ENCODE peak calls at places on chromosomes 6 and 20, in six cellular contexts. W is GM23248, N is DND-41, S is HCT116, O is GM12878, D is mesendoderm. X is an unnamed sample.
A peak's percentile ranks its signal among the peaks of the same experiment; 100 is the strongest.

GRCh38 chr6:85362652-85363310 is 87.1 kb upstream of the NT5E start:
- DNase-seq in W (peak; percentile 50), N (no peak), S (no peak), O (no peak), D (no peak), X (no peak)

GRCh38 chr6:118350881-118351430 is 197.1 kb upstream of the PLN start:
- DNase-seq in W (peak; percentile 32), N (no peak), S (no peak), O (no peak), D (no peak), X (no peak)

GRCh38 chr6:501891-502601 is 110.5 kb downstream of the IRF4 start:
- DNase-seq in W (no peak), N (peak; percentile 51), S (no peak), O (no peak), D (peak; percentile 8), X (no peak)

GRCh38 chr6:170147056-170147787 is 143.7 kb downstream of the DLL1 start:
- DNase-seq in W (peak; percentile 52), N (no peak), S (no peak), O (no peak), D (no peak), X (peak; percentile 74)

GRCh38 chr6:55543633-55544309 is 35.2 kb downstream of the HMGCLL1 start:
- DNase-seq in W (no peak), N (no peak), S (no peak), O (no peak), D (peak; percentile 63), X (no peak)

GRCh38 chr20:29689411-29690225 is 1567.8 kb upstream of the DEFB115 start:
- DNase-seq in W (peak; percentile 42), N (peak; percentile 84), S (no peak), O (no peak), D (no peak), X (peak; percentile 69)

GRCh38 chr6:166494757-166495486 is 91.6 kb downstream of the RAMACL start:
- DNase-seq in W (no peak), N (no peak), S (no peak), O (no peak), D (peak; percentile 15), X (no peak)

GRCh38 chr6:131314838-131315237 is 179.6 kb downstream of the AKAP7 start:
- DNase-seq in W (no peak), N (no peak), S (no peak), O (no peak), D (no peak), X (no peak)

GRCh38 chr20:52179331-52180166 is 12.0 kb downstream of the ZFP64 start:
- DNase-seq in W (no peak), N (no peak), S (no peak), O (peak; percentile 94), D (no peak), X (no peak)

GRCh38 chr6:70685494-70686180 is 18.0 kb downstream of the SMAP1 start:
- DNase-seq in W (no peak), N (no peak), S (no peak), O (no peak), D (no peak), X (no peak)

GRCh38 chr6:6758915-6759654 is 170.6 kb downstream of the LY86 start:
- DNase-seq in W (peak; percentile 42), N (peak; percentile 38), S (peak; percentile 32), O (peak; percentile 13), D (peak; percentile 94), X (no peak)

GRCh38 chr6:27025351-27025750 is 222.2 kb upstream of the PRSS16 start:
- DNase-seq in W (peak; percentile 5), N (no peak), S (no peak), O (no peak), D (no peak), X (no peak)

GRCh38 chr20:46999821-47000465 is 105.3 kb downstream of the EYA2 start:
- DNase-seq in W (no peak), N (no peak), S (no peak), O (no peak), D (no peak), X (no peak)

GRCh38 chr6:6891949-6892461 is 215.8 kb upstream of the RREB1 start:
- DNase-seq in W (peak; percentile 40), N (no peak), S (no peak), O (no peak), D (no peak), X (no peak)

GRCh38 chr20:621115-621756 is 11.1 kb upstream of the TCF15 start:
- DNase-seq in W (peak; percentile 81), N (no peak), S (no peak), O (no peak), D (peak; percentile 86), X (no peak)

GRCh38 chr20:40702504-40702903 is 13.5 kb upstream of the MAFB start:
- DNase-seq in W (peak; percentile 32), N (no peak), S (no peak), O (no peak), D (peak; percentile 34), X (no peak)

GRCh38 chr6:149363154-149363553 is 36.9 kb upstream of the SUMO4 start:
- DNase-seq in W (no peak), N (no peak), S (peak; percentile 24), O (no peak), D (peak; percentile 49), X (no peak)

GRCh38 chr6:39530201-39530759 is 194.9 kb downstream of the KIF6 start:
- DNase-seq in W (peak; percentile 84), N (no peak), S (no peak), O (peak; percentile 94), D (peak; percentile 85), X (no peak)

GRCh38 chr6:109483744-109484075 is 691 bp upstream of the ZBTB24 start:
- DNase-seq in W (no peak), N (no peak), S (peak; percentile 6), O (no peak), D (no peak), X (no peak)
- H3K9ac ChIP-seq in W (peak overlapping the region; percentile 52), N (peak overlapping the region; percentile 31), S (peak overlapping the region; percentile 36), O (no peak overlapping the region), D (peak overlapping the region; percentile 16), X (no peak overlapping the region)

DNA sequence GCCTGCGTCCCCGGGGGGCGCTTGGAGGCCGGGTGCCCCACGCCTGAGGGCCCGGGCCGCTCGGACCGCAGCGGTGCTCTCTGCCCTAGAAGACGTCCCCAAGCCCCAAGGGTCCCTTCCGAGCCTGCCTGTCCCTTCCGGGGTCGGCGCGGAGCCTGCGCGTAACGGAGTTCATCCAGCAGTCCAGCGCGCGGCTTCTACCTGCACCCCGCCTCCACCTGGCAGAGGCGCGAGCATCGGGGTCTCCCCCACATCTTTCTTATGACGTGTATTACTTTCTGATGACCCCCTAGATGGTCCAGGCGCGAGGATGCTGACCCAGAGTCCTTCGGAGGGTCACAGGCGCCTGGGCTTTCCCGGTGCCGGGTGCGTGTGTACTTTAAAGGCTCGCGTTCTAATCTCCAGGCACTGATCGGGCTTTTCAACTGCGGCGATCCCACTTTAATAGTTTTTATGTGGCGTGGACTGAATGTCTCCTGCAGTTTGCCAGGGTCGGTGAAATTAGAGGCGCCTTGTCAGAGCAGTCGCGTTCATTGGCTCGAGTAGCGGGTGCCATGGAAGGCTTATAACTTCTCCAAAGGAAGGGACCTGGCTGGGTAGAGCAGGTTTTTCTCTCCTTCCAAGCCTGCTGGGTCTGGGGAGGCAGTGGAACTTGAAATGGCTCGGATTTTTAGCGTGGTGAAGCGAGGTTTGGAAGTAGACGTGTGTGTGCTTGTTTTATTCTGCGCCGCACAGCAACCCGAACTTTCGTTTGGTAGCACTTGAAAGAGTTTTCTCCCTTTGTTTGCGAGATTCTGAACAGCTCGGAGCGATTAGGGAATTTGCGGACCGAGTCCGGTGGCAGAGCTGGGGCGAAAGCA is 974 bp downstream of the EYA4 start:
- DNase-seq in W (peak; percentile 19), N (no peak), S (no peak), O (no peak), D (peak; percentile 62), X (peak; percentile 81)
- H3K9ac ChIP-seq in W (no peak overlapping the region), N (no peak overlapping the region), S (no peak overlapping the region), O (no peak overlapping the region), D (peak overlapping the region; percentile 22), X (no peak overlapping the region)

GRCh38 chr6:31208506-31208905 is 38.0 kb upstream of the POU5F1 start:
- DNase-seq in W (no peak), N (no peak), S (no peak), O (no peak), D (no peak), X (no peak)
- H3K9ac ChIP-seq in W (no peak overlapping the region), N (no peak overlapping the region), S (no peak overlapping the region), O (no peak overlapping the region), D (no peak overlapping the region), X (no peak overlapping the region)

GRCh38 chr20:36238153-36238552 is 1.9 kb downstream of the AAR2 start:
- DNase-seq in W (peak; percentile 23), N (no peak), S (no peak), O (no peak), D (no peak), X (no peak)
- H3K9ac ChIP-seq in W (peak overlapping the region; percentile 0), N (no peak overlapping the region), S (no peak overlapping the region), O (no peak overlapping the region), D (no peak overlapping the region), X (no peak overlapping the region)

GRCh38 chr6:56900784-56901183 is 54.1 kb upstream of the BEND6 start:
- DNase-seq in W (no peak), N (no peak), S (no peak), O (no peak), D (no peak), X (no peak)

GRCh38 chr6:56904068-56904467 is 50.8 kb upstream of the BEND6 start:
- DNase-seq in W (no peak), N (no peak), S (no peak), O (no peak), D (no peak), X (no peak)

GRCh38 chr6:56905378-56905777 is 49.5 kb upstream of the BEND6 start:
- DNase-seq in W (no peak), N (no peak), S (no peak), O (no peak), D (no peak), X (no peak)

GRCh38 chr6:56899753-56900152 is 55.2 kb upstream of the BEND6 start:
- DNase-seq in W (no peak), N (no peak), S (no peak), O (no peak), D (no peak), X (no peak)

DNA sequence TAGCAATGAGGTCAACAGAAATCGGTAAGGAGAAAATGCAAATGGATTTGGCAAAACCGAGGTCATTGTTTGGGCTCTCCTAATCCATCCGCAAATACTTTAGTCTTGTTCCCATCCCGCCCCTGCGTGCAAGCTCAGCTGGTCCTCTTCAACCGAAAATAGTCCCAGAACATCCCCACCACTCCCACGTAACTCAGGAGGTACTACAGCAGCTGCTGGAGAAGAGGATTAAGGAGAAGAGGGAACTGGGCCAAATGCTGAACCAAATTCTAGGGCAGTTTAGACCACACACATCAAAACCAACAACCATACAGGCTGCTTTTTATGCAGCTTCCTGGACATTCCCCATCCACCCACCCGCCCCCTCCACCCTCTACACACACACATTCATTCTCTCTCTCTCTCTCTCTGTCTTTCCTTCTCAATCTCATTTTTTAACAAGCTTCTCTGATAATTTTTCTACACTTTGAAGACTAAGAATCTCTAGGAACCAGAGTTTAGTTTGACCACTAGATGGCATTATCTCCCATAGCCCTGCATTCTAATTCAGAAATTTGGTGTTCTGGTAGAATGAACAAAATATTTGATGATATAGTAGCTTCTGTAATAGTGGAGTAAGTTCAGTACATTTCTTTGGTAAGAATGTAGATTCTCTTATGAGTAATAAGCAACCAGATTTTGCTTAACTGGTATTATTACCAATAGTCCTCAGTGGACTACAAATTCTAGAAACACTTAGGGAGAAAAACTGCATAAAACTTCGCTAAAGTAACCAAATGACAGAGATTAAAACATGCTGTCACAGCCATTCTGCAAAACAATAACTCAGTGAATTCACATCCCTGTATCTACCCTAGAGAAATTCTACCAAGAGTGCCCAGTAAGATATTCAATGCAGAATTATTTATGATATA is 52.1 kb upstream of the BEND6 start:
- DNase-seq in W (peak; percentile 74), N (no peak), S (no peak), O (no peak), D (peak; percentile 28), X (no peak)
- H3K9ac ChIP-seq in W (peak overlapping the region; percentile 38), N (no peak overlapping the region), S (no peak overlapping the region), O (no peak overlapping the region), D (peak overlapping the region; percentile 41), X (no peak overlapping the region)

X was measured in kidney.